ENCODE peak calls at places on chromosomes 13 and 19, in four cellular contexts. J is GM12878, E is A549, A is HepG2. N is an unnamed sample.

GRCh38 chr13:67296511-67296910 is 66.4 kb upstream of the PCDH9 start:
- DNase-seq in E (no peak), A (no peak), J (no peak), N (no peak)

GRCh38 chr13:39781381-39781780 is 125.9 kb downstream of the COG6 start:
- DNase-seq in A (no peak), E (no peak), J (no peak), N (no peak)

GRCh38 chr13:99756281-99756680 is 215.3 kb downstream of the ZIC5 start:
- DNase-seq in A (peak; percentile 10), E (no peak), J (no peak), N (no peak)

GRCh38 chr19:17797397-17798201 is 2.7 kb downstream of the B3GNT3 start:
- DNase-seq in A (peak; percentile 95), J (no peak), E (peak; percentile 78), N (no peak)

GRCh38 chr13:46914341-46914740 is 17.5 kb upstream of the HTR2A start:
- DNase-seq in J (no peak), E (no peak), A (no peak), N (no peak)

GRCh38 chr19:33667141-33667540 is 45.4 kb downstream of the CHST8 start:
- DNase-seq in J (no peak), A (no peak), E (no peak), N (no peak)

GRCh38 chr13:37686501-37686900 is 87.9 kb upstream of the POSTN start:
- DNase-seq in A (no peak), E (no peak), J (no peak), N (no peak)

GRCh38 chr13:27450921-27451461 is 627 bp upstream of the MTIF3 start:
- DNase-seq in E (no peak), A (peak; percentile 16), J (no peak), N (peak; percentile 10)

GRCh38 chr19:8506402-8506957 is 4.0 kb upstream of the PRAM1 start:
- DNase-seq in A (no peak), E (peak; percentile 43), J (no peak), N (peak; percentile 55)

GRCh38 chr13:59247166-59247565 is 916.6 kb downstream of the DIAPH3 start:
- DNase-seq in A (no peak), E (no peak), J (no peak), N (peak; percentile 1)

GRCh38 chr19:17762505-17763229 is 11.4 kb downstream of the FCHO1 start:
- DNase-seq in E (peak; percentile 38), J (no peak), A (peak; percentile 59), N (peak; percentile 83)

GRCh38 chr13:22648325-22648758 is 532.4 kb upstream of the SGCG start:
- DNase-seq in A (no peak), J (no peak), E (no peak), N (no peak)

GRCh38 chr19:44003461-44004134 is 841 bp downstream of the ZNF230 start:
- DNase-seq in J (no peak), E (peak; percentile 37), A (peak; percentile 8), N (peak; percentile 18)

GRCh38 chr13:72004236-72004635 is 137.2 kb upstream of the DACH1 start:
- DNase-seq in A (no peak), E (no peak), J (no peak), N (no peak)

GRCh38 chr19:6212403-6213265 is 67.1 kb downstream of the MLLT1 start:
- DNase-seq in A (no peak), E (no peak), J (no peak), N (no peak)

GRCh38 chr19:3818479-3818878 is 32.3 kb upstream of the MATK start:
- DNase-seq in J (no peak), A (no peak), E (no peak), N (no peak)

GRCh38 chr13:37293295-37293694 is 187.8 kb upstream of the CSNK1A1L start:
- DNase-seq in A (no peak), J (no peak), E (no peak), N (no peak)

GRCh38 chr13:42497798-42498197 is 76.2 kb upstream of the TNFSF11 start:
- DNase-seq in A (no peak), J (peak; percentile 88), E (no peak), N (no peak)

GRCh38 chr13:112819111-112819510 is 129.3 kb downstream of the ATP11A start:
- DNase-seq in J (no peak), A (no peak), E (no peak), N (no peak)

GRCh38 chr13:75319244-75319643 is 162.7 kb downstream of the TBC1D4 start:
- DNase-seq in J (no peak), E (no peak), A (peak; percentile 16), N (no peak)

GRCh38 chr13:93522486-93522885 is 295.9 kb downstream of the GPC6 start:
- DNase-seq in A (no peak), E (no peak), J (no peak), N (no peak)

GRCh38 chr13:85659493-85659892 is 139.7 kb downstream of the SLITRK6 start:
- DNase-seq in J (no peak), E (no peak), A (no peak), N (no peak)

GRCh38 chr19:1073956-1074511 is 7.1 kb downstream of the ARHGAP45 start:
- DNase-seq in J (no peak), E (no peak), A (no peak), N (no peak)

GRCh38 chr19:1445185-1445931 is 4.6 kb upstream of the APC2 start:
- DNase-seq in A (peak; percentile 37), E (peak; percentile 70), J (no peak), N (peak; percentile 82)

GRCh38 chr19:5593963-5594255 is 26.2 kb upstream of the TINCR start:
- DNase-seq in A (no peak), E (no peak), J (no peak), N (peak; percentile 37)

GRCh38 chr19:5452594-5453565 is 2.3 kb upstream of the ZNRF4 start:
- DNase-seq in J (no peak), E (peak; percentile 46), A (peak; percentile 44), N (peak; percentile 85)

GRCh38 chr13:49649963-49650312 is 21.6 kb downstream of the ARL11 start:
- DNase-seq in J (no peak), A (no peak), E (no peak), N (no peak)

GRCh38 chr13:42971670-42972355 is 20.2 kb downstream of the EPSTI1 start:
- DNase-seq in J (no peak), A (no peak), E (no peak), N (no peak)

GRCh38 chr13:73073050-73073449 is 14.2 kb downstream of the KLF5 start:
- DNase-seq in E (no peak), J (no peak), A (no peak), N (no peak)

GRCh38 chr19:58550362-58551122 is 4.4 kb downstream of the CHMP2A start:
- DNase-seq in E (no peak), A (no peak), J (no peak), N (no peak)

DNA sequence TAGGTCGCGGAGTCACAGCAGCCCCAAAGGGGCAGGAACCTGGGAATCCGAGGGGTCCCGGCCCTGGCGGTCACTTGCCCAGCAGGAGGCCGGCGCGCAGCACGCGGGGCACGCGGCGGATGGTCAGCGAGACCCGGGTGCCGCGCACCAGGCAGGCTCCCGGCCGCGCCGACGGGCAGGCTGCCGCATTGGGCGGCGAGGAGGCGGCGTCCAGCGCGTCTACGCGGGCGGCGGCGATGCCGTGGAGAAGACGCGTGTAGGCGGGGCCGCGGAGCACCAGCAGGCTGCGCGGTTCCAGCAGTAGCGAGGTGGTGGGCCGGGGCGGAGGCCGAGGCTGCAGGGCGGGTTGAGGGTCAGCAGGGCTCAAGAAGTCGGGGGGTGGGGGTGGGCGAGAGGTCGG is 607 bp upstream of the SYNE4 start:
- DNase-seq in J (no peak), A (no peak), E (peak; percentile 84), N (no peak)
- TF ChIP-seq CHD4 in J (no peak), A (no peak), E (no peak), N (no peak)

GRCh38 chr19:40954573-40954972 is 36.5 kb upstream of the CYP2B6 start:
- DNase-seq in E (no peak), J (no peak), A (no peak), N (no peak)

GRCh38 chr19:40947114-40947513 is 44.0 kb upstream of the CYP2B6 start:
- DNase-seq in A (no peak), J (no peak), E (no peak), N (no peak)

GRCh38 chr19:40945645-40946044 is 45.4 kb upstream of the CYP2B6 start:
- DNase-seq in J (no peak), A (no peak), E (no peak), N (peak; percentile 29)

GRCh38 chr19:40947573-40947972 is 43.5 kb upstream of the CYP2B6 start:
- DNase-seq in A (no peak), E (no peak), J (no peak), N (no peak)

GRCh38 chr19:40948580-40949299 is 42.3 kb upstream of the CYP2B6 start:
- DNase-seq in E (no peak), A (no peak), J (no peak), N (no peak)
- TF ChIP-seq CHD4 in E (no peak), A (no peak), J (no peak), N (no peak)

GRCh38 chr19:11279505-11280236 is 16.3 kb upstream of the TSPAN16 start:
- DNase-seq in A (no peak), E (no peak), J (peak; percentile 86), N (no peak)
- TF ChIP-seq CHD4 in A (no peak), E (no peak), J (no peak), N (no peak)

GRCh38 chr19:19384486-19384885 is 21.0 kb upstream of the GATAD2A start:
- DNase-seq in J (no peak), A (no peak), E (no peak), N (no peak)

GRCh38 chr19:19386373-19386869 is 19.1 kb upstream of the GATAD2A start:
- DNase-seq in A (no peak), E (no peak), J (no peak), N (peak; percentile 46)

GRCh38 chr19:19385131-19385899 is 20.2 kb upstream of the GATAD2A start:
- DNase-seq in J (peak; percentile 99), A (peak; percentile 99), E (peak; percentile 78), N (peak; percentile 96)

GRCh38 chr19:19387108-19387507 is 18.4 kb upstream of the GATAD2A start:
- DNase-seq in J (no peak), A (no peak), E (no peak), N (no peak)

DNA sequence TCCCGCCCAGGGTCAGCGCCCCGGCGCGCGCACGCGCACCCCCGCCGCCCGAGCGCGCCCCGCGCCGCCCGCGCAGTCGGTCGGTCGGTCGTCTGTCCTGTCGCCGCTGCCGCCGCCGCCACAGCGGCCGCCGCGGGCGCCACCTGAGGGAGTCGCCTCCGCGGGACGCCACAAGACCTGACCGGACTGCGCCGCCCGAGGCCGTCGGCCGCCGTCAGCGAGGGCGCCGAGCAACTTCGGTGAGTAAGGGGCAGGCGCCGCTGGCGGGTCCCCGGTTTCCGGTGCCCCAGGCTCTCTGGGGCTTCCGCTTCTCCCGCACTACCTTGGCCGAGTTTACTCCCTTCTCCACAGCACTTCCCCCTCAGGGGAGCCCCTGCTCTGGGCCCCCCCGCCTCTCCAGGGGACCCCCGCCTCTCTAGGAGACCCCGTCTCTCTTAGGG is 19.6 kb upstream of the GATAD2A start:
- DNase-seq in J (no peak), E (no peak), A (no peak), N (no peak)
- TF ChIP-seq CHD4 in J (no peak), E (no peak), A (no peak), N (no peak)

GRCh38 chr19:32176591-32176990 is 168.8 kb upstream of the ZNF507 start:
- DNase-seq in E (no peak), J (no peak), A (no peak), N (no peak)
- TF ChIP-seq CHD4 in E (no peak), J (no peak), A (no peak), N (no peak)